ENCODE peak calls at places on chromosomes 11 and 22, in four cellular contexts. One of them, this sample, is unnamed.

GRCh38 chr11:69726481-69726880 is 22.7 kb upstream of the FGF19 start:
- DNase-seq in GM03348: no peak
- DNase-seq in pulmonary artery endothelial cell: no peak
- DNase-seq in HS-5: no peak
- DNase-seq in this sample: no peak

GRCh38 chr22:33194529-33194928 is 136.3 kb upstream of the SYN3 start:
- DNase-seq in GM03348: no peak
- DNase-seq in pulmonary artery endothelial cell: no peak
- DNase-seq in HS-5: no peak
- DNase-seq in this sample: no peak

GRCh38 chr11:76823481-76824028 is 37.2 kb upstream of the ACER3 start:
- DNase-seq in GM03348: no peak
- DNase-seq in pulmonary artery endothelial cell: peak; percentile 97
- DNase-seq in HS-5: peak; percentile 90
- DNase-seq in this sample: peak; percentile 63

GRCh38 chr11:68818181-68818580 is 23.5 kb downstream of the CPT1A start:
- DNase-seq in GM03348: no peak
- DNase-seq in pulmonary artery endothelial cell: no peak
- DNase-seq in HS-5: no peak
- DNase-seq in this sample: no peak

GRCh38 chr22:46244771-46245170 is 5.3 kb downstream of the CDPF1 start:
- DNase-seq in GM03348: no peak
- DNase-seq in pulmonary artery endothelial cell: no peak
- DNase-seq in HS-5: no peak
- DNase-seq in this sample: no peak

GRCh38 chr11:123125169-123125568 is 63.2 kb upstream of the HSPA8 start:
- DNase-seq in GM03348: no peak
- DNase-seq in pulmonary artery endothelial cell: no peak
- DNase-seq in HS-5: no peak
- DNase-seq in this sample: no peak

GRCh38 chr22:49656291-49656851 is 171.3 kb downstream of the BRD1 start:
- DNase-seq in GM03348: no peak
- DNase-seq in pulmonary artery endothelial cell: no peak
- DNase-seq in HS-5: no peak
- DNase-seq in this sample: no peak

GRCh38 chr11:128632151-128632791 is 44.9 kb upstream of the ETS1 start:
- DNase-seq in GM03348: peak; percentile 81
- DNase-seq in pulmonary artery endothelial cell: peak; percentile 26
- DNase-seq in HS-5: no peak
- DNase-seq in this sample: peak; percentile 45

GRCh38 chr11:2788751-2789140 is 89.0 kb upstream of the KCNQ1OT1 start:
- DNase-seq in GM03348: no peak
- DNase-seq in pulmonary artery endothelial cell: no peak
- DNase-seq in HS-5: no peak
- DNase-seq in this sample: no peak

GRCh38 chr22:38724926-38725571 is 19.3 kb downstream of the GTPBP1 start:
- DNase-seq in GM03348: peak; percentile 48
- DNase-seq in pulmonary artery endothelial cell: no peak
- DNase-seq in HS-5: no peak
- DNase-seq in this sample: peak; percentile 22

GRCh38 chr11:86041975-86042378 is 26.9 kb downstream of the PICALM start:
- DNase-seq in GM03348: peak; percentile 80
- DNase-seq in pulmonary artery endothelial cell: peak; percentile 82
- DNase-seq in HS-5: peak; percentile 87
- DNase-seq in this sample: peak; percentile 91

GRCh38 chr22:45511847-45512261 is 9.2 kb downstream of the FBLN1 start:
- DNase-seq in GM03348: peak; percentile 89
- DNase-seq in pulmonary artery endothelial cell: no peak
- DNase-seq in HS-5: peak; percentile 32
- DNase-seq in this sample: peak; percentile 70

GRCh38 chr11:13635290-13635689 is 33.2 kb upstream of the FAR1 start:
- DNase-seq in GM03348: no peak
- DNase-seq in pulmonary artery endothelial cell: no peak
- DNase-seq in HS-5: no peak
- DNase-seq in this sample: no peak

GRCh38 chr11:12137938-12138731 is 27.7 kb downstream of the MICAL2 start:
- DNase-seq in GM03348: no peak
- DNase-seq in pulmonary artery endothelial cell: no peak
- DNase-seq in HS-5: no peak
- DNase-seq in this sample: peak; percentile 89

GRCh38 chr22:20574920-20575353 is 67.5 kb downstream of the MED15 start:
- DNase-seq in GM03348: no peak
- DNase-seq in pulmonary artery endothelial cell: no peak
- DNase-seq in HS-5: no peak
- DNase-seq in this sample: no peak

GRCh38 chr11:134181707-134182106 is 42.1 kb downstream of the NCAPD3 start:
- DNase-seq in GM03348: peak; percentile 67
- DNase-seq in pulmonary artery endothelial cell: no peak
- DNase-seq in HS-5: no peak
- DNase-seq in this sample: no peak

GRCh38 chr11:116215471-116216113 is 557.2 kb downstream of the BUD13 start:
- DNase-seq in GM03348: no peak
- DNase-seq in pulmonary artery endothelial cell: no peak
- DNase-seq in HS-5: no peak
- DNase-seq in this sample: no peak

GRCh38 chr11:113849713-113850112 is 25.7 kb downstream of the USP28 start:
- DNase-seq in GM03348: no peak
- DNase-seq in pulmonary artery endothelial cell: no peak
- DNase-seq in HS-5: no peak
- DNase-seq in this sample: no peak